ENCODE peak calls at places on chromosomes 5 and 9, in four cellular contexts. One of them, this sample, is unnamed.

GRCh38 chr5:175022286-175022685 is 297.9 kb downstream of the MSX2 start:
- DNase-seq in neural progenitor cell: no peak
- DNase-seq in H9: no peak
- DNase-seq in GM12878: no peak
- DNase-seq in this sample: no peak

GRCh38 chr9:70532753-70533152 is 118.3 kb upstream of the KLF9 start:
- DNase-seq in neural progenitor cell: no peak
- DNase-seq in H9: no peak
- DNase-seq in GM12878: no peak
- DNase-seq in this sample: no peak

GRCh38 chr5:10331341-10331796 is 22.1 kb upstream of the MARCHF6 start:
- DNase-seq in neural progenitor cell: no peak
- DNase-seq in H9: no peak
- DNase-seq in GM12878: no peak
- DNase-seq in this sample: no peak

GRCh38 chr5:80212171-80212667 is 43.6 kb downstream of the SERINC5 start:
- DNase-seq in neural progenitor cell: no peak
- DNase-seq in H9: no peak
- DNase-seq in GM12878: no peak
- DNase-seq in this sample: no peak

GRCh38 chr5:43780586-43780985 is 177.6 kb downstream of the NNT start:
- DNase-seq in neural progenitor cell: no peak
- DNase-seq in H9: no peak
- DNase-seq in GM12878: no peak
- DNase-seq in this sample: no peak

GRCh38 chr9:127753148-127753547 is 18.1 kb upstream of the TOR2A start:
- DNase-seq in neural progenitor cell: no peak
- DNase-seq in H9: no peak
- DNase-seq in GM12878: no peak
- DNase-seq in this sample: no peak

GRCh38 chr5:10501554-10502075 is 59.9 kb downstream of the ROPN1L start:
- DNase-seq in neural progenitor cell: no peak
- DNase-seq in H9: no peak
- DNase-seq in GM12878: no peak
- DNase-seq in this sample: no peak

GRCh38 chr5:78404682-78405293 is 44.4 kb downstream of the SCAMP1 start:
- DNase-seq in neural progenitor cell: no peak
- DNase-seq in H9: no peak
- DNase-seq in GM12878: peak; percentile 24
- DNase-seq in this sample: no peak

GRCh38 chr5:44807269-44807668 is 1.5 kb upstream of the MRPS30 start:
- DNase-seq in neural progenitor cell: no peak
- DNase-seq in H9: no peak
- DNase-seq in GM12878: no peak
- DNase-seq in this sample: no peak

GRCh38 chr9:127061411-127061810 is 61.0 kb downstream of the ANGPTL2 start:
- DNase-seq in neural progenitor cell: no peak
- DNase-seq in H9: no peak
- DNase-seq in GM12878: no peak
- DNase-seq in this sample: no peak

GRCh38 chr9:114914139-114914538 is 16.3 kb downstream of the TNFSF8 start:
- DNase-seq in neural progenitor cell: peak; percentile 14
- DNase-seq in H9: no peak
- DNase-seq in GM12878: no peak
- DNase-seq in this sample: no peak

GRCh38 chr9:98108540-98109031 is 10.4 kb downstream of the TRIM14 start:
- DNase-seq in neural progenitor cell: no peak
- DNase-seq in H9: no peak
- DNase-seq in GM12878: peak; percentile 80
- DNase-seq in this sample: no peak

GRCh38 chr9:119951090-119951489 is 581.9 kb upstream of the BRINP1 start:
- DNase-seq in neural progenitor cell: no peak
- DNase-seq in H9: no peak
- DNase-seq in GM12878: no peak
- DNase-seq in this sample: no peak

GRCh38 chr5:120449501-120449900 is 14.6 kb upstream of the PRR16 start:
- DNase-seq in neural progenitor cell: no peak
- DNase-seq in H9: no peak
- DNase-seq in GM12878: no peak
- DNase-seq in this sample: no peak

GRCh38 chr5:153515269-153515668 is 24.8 kb downstream of the GRIA1 start:
- DNase-seq in neural progenitor cell: no peak
- DNase-seq in H9: no peak
- DNase-seq in GM12878: no peak
- DNase-seq in this sample: no peak

GRCh38 chr5:51273871-51274270 is 109.4 kb upstream of the ISL1 start:
- DNase-seq in neural progenitor cell: no peak
- DNase-seq in H9: no peak
- DNase-seq in GM12878: no peak
- DNase-seq in this sample: no peak

GRCh38 chr5:60066502-60066901 is 173.0 kb upstream of the PDE4D start:
- DNase-seq in neural progenitor cell: no peak
- DNase-seq in H9: no peak
- DNase-seq in GM12878: no peak
- DNase-seq in this sample: no peak

GRCh38 chr5:90301248-90301647 is 108.3 kb downstream of the CETN3 start:
- DNase-seq in neural progenitor cell: no peak
- DNase-seq in H9: no peak
- DNase-seq in GM12878: peak; percentile 20
- DNase-seq in this sample: no peak

GRCh38 chr5:136132087-136132486 is 558 bp upstream of the SMAD5 start:
- DNase-seq in neural progenitor cell: no peak
- DNase-seq in H9: no peak
- DNase-seq in GM12878: no peak
- DNase-seq in this sample: no peak

GRCh38 chr9:74577956-74578355 is 80.8 kb downstream of the RORB start:
- DNase-seq in neural progenitor cell: peak; percentile 11
- DNase-seq in H9: no peak
- DNase-seq in GM12878: no peak
- DNase-seq in this sample: no peak

GRCh38 chr5:94693043-94693822 is 74.8 kb downstream of the SLF1 start:
- DNase-seq in neural progenitor cell: peak; percentile 40
- DNase-seq in H9: no peak
- DNase-seq in GM12878: no peak
- DNase-seq in this sample: peak; percentile 70

GRCh38 chr5:6510132-6510531 is 61.5 kb downstream of the UBE2QL1 start:
- DNase-seq in neural progenitor cell: no peak
- DNase-seq in H9: no peak
- DNase-seq in GM12878: no peak
- DNase-seq in this sample: no peak

GRCh38 chr9:98781588-98782383 is 14.6 kb downstream of the ANKS6 start:
- DNase-seq in neural progenitor cell: no peak
- DNase-seq in H9: no peak
- DNase-seq in GM12878: no peak
- DNase-seq in this sample: peak; percentile 65

GRCh38 chr9:125839322-125839721 is 92.1 kb downstream of the PBX3 start:
- DNase-seq in neural progenitor cell: no peak
- DNase-seq in H9: no peak
- DNase-seq in GM12878: no peak
- DNase-seq in this sample: no peak

GRCh38 chr9:82736126-82736525 is 326.8 kb downstream of the RASEF start:
- DNase-seq in neural progenitor cell: no peak
- DNase-seq in H9: no peak
- DNase-seq in GM12878: no peak
- DNase-seq in this sample: no peak

GRCh38 chr9:135403733-135404450 is 75.7 kb upstream of the PPP1R26 start:
- DNase-seq in neural progenitor cell: no peak
- DNase-seq in H9: no peak
- DNase-seq in GM12878: no peak
- DNase-seq in this sample: no peak

GRCh38 chr5:134503937-134504437 is 21.5 kb upstream of the JADE2 start:
- DNase-seq in neural progenitor cell: no peak
- DNase-seq in H9: no peak
- DNase-seq in GM12878: no peak
- DNase-seq in this sample: no peak

GRCh38 chr5:132019857-132020555 is 8.5 kb upstream of the ACSL6 start:
- DNase-seq in neural progenitor cell: no peak
- DNase-seq in H9: no peak
- DNase-seq in GM12878: peak; percentile 76
- DNase-seq in this sample: no peak

GRCh38 chr9:133758228-133758627 is 20.1 kb upstream of the SARDH start:
- DNase-seq in neural progenitor cell: no peak
- DNase-seq in H9: peak; percentile 15
- DNase-seq in GM12878: no peak
- DNase-seq in this sample: no peak

GRCh38 chr9:99489043-99489378 is 266.9 kb downstream of the SEC61B start:
- DNase-seq in neural progenitor cell: no peak
- DNase-seq in H9: no peak
- DNase-seq in GM12878: no peak
- DNase-seq in this sample: no peak

GRCh38 chr5:179222246-179223017 is 122.8 kb downstream of the ADAMTS2 start:
- DNase-seq in neural progenitor cell: no peak
- DNase-seq in H9: no peak
- DNase-seq in GM12878: no peak
- DNase-seq in this sample: no peak
- H3K79me2 ChIP-seq in neural progenitor cell: no peaks in the 10 kb centered on the region
- H3K79me2 ChIP-seq in H9: no peaks in the 10 kb centered on the region
- H3K79me2 ChIP-seq in GM12878: no peaks in the 10 kb centered on the region
- H3K79me2 ChIP-seq in this sample: no peaks in the 10 kb centered on the region

DNA sequence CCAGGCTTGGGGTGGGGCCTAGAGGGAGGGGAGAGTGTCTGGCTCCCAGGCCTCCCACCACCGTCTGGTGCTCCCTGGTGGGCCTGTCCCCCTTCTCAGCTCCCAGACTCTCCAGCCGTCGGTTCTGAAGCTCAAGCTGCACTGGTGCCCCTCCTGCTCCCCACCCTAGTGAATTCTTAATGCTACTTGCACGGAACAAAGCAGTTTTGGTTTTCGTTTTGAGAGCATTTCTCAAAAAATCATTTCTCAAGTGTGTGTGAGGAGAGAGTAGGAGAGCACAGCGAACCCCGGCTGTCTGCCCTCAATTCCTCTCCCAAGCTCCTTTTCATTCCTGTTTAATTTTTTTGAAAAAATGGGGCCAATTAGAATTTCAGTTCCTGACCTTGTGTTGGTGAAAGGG is 6.7 kb upstream of the IER5L start:
- DNase-seq in neural progenitor cell: no peak
- DNase-seq in H9: no peak
- DNase-seq in GM12878: no peak
- DNase-seq in this sample: no peak
- H2AFZ ChIP-seq in neural progenitor cell: no peak overlapping the region
- H2AFZ ChIP-seq in H9: no peak overlapping the region
- H2AFZ ChIP-seq in GM12878: peak overlapping the region; percentile 60
- H2AFZ ChIP-seq in this sample: no peak overlapping the region

DNA sequence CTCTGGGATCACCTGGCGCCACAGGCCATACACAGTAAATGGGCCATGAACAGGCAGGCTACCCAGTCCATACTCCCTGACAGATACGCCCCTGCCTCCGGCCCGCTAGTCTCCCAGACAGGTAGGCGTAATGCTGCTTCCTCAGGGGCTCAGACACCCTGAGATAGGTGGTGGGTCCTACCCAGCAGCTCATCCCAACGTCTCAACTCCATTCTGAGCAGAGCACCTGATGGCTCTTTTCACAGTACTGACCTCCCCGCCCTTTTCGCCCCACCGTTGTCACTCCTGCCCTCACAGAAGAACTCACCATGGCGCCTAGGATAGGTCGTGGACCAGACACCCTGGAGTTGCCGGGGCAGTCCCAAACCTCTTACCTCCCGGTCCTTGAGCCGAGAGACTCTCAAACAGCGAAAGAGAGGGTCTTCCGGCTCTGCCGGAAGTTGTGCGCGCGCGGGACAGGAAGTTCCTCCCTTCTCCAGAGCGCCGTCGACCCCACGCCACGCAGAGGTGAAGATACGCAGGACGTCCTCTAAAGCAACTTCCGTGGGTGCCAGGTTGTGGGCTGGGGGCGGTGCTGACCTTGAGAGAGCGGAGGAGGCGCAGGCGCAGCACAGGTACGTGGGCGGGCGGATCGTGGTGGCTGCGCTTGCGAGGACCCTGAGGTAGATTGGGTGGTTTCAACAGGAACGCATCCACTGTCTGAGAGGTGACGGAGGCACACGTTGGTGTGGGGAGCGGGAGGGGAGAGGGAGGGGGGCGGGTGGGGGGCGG is at the start of gene TMEM161B:
- DNase-seq in neural progenitor cell: peak; percentile 72
- DNase-seq in H9: peak; percentile 85
- DNase-seq in GM12878: peak; percentile 89
- DNase-seq in this sample: peak; percentile 55
- H3K79me2 ChIP-seq in neural progenitor cell: peaks cover 72% of the 10 kb centered on the region
- H3K79me2 ChIP-seq in H9: peaks cover 12% of the 10 kb centered on the region
- H3K79me2 ChIP-seq in GM12878: peaks cover 65% of the 10 kb centered on the region
- H3K79me2 ChIP-seq in this sample: peaks cover 74% of the 10 kb centered on the region

DNA sequence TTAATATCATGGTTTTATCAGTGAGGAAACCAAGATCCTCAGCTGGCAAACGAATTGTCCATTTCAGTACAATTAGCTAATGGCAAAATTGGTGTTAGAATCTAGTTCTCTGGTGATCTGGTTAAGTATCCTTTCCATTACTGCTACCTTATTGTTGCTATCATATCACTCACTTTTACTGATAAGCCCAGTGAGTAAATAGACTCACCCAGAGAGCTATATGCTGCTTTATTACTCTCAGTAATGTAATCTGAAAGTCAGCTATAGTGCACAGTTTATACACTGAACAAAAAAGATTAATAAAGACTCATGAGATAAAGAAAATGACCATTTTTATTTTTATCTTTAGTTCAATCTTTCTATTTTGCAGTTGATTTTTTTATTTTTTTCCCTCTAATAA is 95.0 kb downstream of the DMAC1 start:
- DNase-seq in neural progenitor cell: no peak
- DNase-seq in H9: no peak
- DNase-seq in GM12878: no peak
- DNase-seq in this sample: no peak
- H2AFZ ChIP-seq in neural progenitor cell: no peak overlapping the region
- H2AFZ ChIP-seq in H9: no peak overlapping the region
- H2AFZ ChIP-seq in GM12878: no peak overlapping the region
- H2AFZ ChIP-seq in this sample: no peak overlapping the region

GRCh38 chr5:37722236-37723146 is 117.3 kb downstream of the GDNF start:
- DNase-seq in neural progenitor cell: no peak
- DNase-seq in H9: no peak
- DNase-seq in GM12878: peak; percentile 59
- DNase-seq in this sample: peak; percentile 41

GRCh38 chr5:37724395-37725125 is 115.3 kb downstream of the GDNF start:
- DNase-seq in neural progenitor cell: no peak
- DNase-seq in H9: no peak
- DNase-seq in GM12878: no peak
- DNase-seq in this sample: no peak

GRCh38 chr5:37720550-37720952 is 119.3 kb downstream of the GDNF start:
- DNase-seq in neural progenitor cell: no peak
- DNase-seq in H9: no peak
- DNase-seq in GM12878: no peak
- DNase-seq in this sample: no peak

GRCh38 chr5:37723147-37723961 is 116.5 kb downstream of the GDNF start:
- DNase-seq in neural progenitor cell: peak; percentile 59
- DNase-seq in H9: peak; percentile 57
- DNase-seq in GM12878: no peak
- DNase-seq in this sample: no peak

DNA sequence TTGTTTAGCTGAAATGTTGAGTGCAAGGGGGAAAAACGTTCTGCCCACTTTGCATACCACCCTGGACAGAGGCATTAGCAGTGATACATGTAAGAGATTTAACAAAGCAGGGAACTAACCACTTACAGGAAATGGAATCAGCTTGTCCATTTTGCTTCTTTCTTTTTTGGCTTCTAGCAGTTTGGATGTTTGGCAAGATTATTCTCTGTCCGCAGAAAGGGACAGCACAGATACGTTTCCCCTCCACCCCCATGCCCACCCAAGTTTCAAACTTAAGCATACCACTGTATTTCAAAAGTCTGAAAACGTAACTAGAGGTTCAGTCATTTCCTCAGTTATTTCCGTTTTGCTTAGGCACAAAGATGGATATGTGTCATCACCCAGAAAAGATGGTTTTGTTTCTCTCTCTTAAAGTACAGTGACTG is 118.4 kb downstream of the GDNF start:
- DNase-seq in neural progenitor cell: no peak
- DNase-seq in H9: no peak
- DNase-seq in GM12878: peak; percentile 41
- DNase-seq in this sample: no peak
- H3K79me2 ChIP-seq in neural progenitor cell: no peaks in the 10 kb centered on the region
- H3K79me2 ChIP-seq in H9: no peaks in the 10 kb centered on the region
- H3K79me2 ChIP-seq in GM12878: no peaks in the 10 kb centered on the region
- H3K79me2 ChIP-seq in this sample: no peaks in the 10 kb centered on the region